ENCODE peak calls at places on chromosomes 6 and 20, in six cellular contexts. A is astrocyte of the spinal cord, V is heart left ventricle, I is hepatocyte, T is breast epithelium, C is upper lobe of right lung. S is an unnamed sample.

GRCh38 chr6:84569882-84570281 is 194.5 kb downstream of the TBX18 start:
- DNase-seq in V (no peak), C (no peak), A (no peak), I (no peak), T (no peak), S (no peak)

GRCh38 chr20:25487306-25487705 is 79.8 kb downstream of the GINS1 start:
- DNase-seq in I (no peak), T (no peak), C (no peak), A (no peak), V (no peak), S (no peak)

GRCh38 chr6:57147955-57148858 is 23.9 kb upstream of the BAG2 start:
- DNase-seq in I (no peak), V (no peak), C (no peak), A (no peak), T (no peak), S (no peak)

GRCh38 chr20:1294497-1294896 is 28.4 kb downstream of the SNPH start:
- DNase-seq in A (no peak), T (no peak), C (peak; percentile 57), V (no peak), I (no peak), S (no peak)

GRCh38 chr6:133393891-133394290 is 152.7 kb downstream of the EYA4 start:
- DNase-seq in C (no peak), A (no peak), I (no peak), T (no peak), V (no peak), S (no peak)

GRCh38 chr6:40397287-40398033 is 189.7 kb downstream of the LRFN2 start:
- DNase-seq in A (no peak), V (no peak), I (no peak), T (no peak), C (no peak), S (no peak)

GRCh38 chr6:12327391-12327790 is 37.2 kb downstream of the EDN1 start:
- DNase-seq in C (no peak), T (no peak), V (no peak), A (peak; percentile 36), I (no peak), S (peak; percentile 78)

GRCh38 chr20:266604-267562 is 9.4 kb downstream of the DEFB132 start:
- DNase-seq in T (peak; percentile 50), V (peak; percentile 90), C (peak; percentile 95), A (peak; percentile 71), I (peak; percentile 93), S (no peak)

GRCh38 chr20:19012671-19013070 is 199.1 kb downstream of the SCP2D1 start:
- DNase-seq in C (no peak), I (no peak), T (no peak), V (no peak), A (no peak), S (no peak)

GRCh38 chr20:59752101-59752586 is 147.8 kb downstream of the PHACTR3 start:
- DNase-seq in T (no peak), I (no peak), A (no peak), V (peak; percentile 78), C (no peak), S (no peak)

GRCh38 chr20:45337367-45338120 is 10.7 kb downstream of the SDC4 start:
- DNase-seq in V (peak; percentile 68), I (peak; percentile 77), T (peak; percentile 91), C (peak; percentile 83), A (peak; percentile 93), S (no peak)

DNA sequence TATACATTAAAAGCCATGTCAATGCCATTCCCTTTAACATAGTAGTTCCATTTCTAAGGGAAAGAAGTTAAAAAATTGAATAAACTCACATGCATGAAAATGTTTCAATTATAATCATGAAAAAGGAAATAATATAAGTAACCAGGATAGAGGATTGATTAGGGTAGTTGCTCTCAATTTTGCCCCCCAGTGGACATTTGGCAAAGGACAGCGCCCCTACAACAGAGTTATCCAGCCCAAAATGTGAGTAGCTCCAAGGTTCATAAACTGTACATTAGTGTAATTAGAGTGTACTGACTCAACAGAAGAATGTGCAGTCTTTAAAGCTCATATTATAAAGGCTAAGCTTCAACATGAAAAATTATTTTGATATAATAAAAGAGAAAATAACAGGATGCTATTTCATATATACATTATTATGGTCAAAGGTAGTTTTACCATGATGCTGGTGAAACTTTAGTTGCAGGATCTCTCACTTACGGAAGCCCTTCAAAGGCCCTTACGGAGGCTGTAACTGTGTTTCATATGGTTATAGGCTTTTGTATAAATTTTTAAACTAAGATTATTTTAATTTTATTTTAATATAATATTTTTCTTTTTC is 403.4 kb downstream of the PLCB1 start:
- DNase-seq in I (no peak), A (no peak), V (no peak), T (no peak), C (no peak), S (no peak)
- TF ChIP-seq CTCF in I (peak; percentile 31), A (peak; percentile 66), V (peak; percentile 29), T (no peak), C (peak; percentile 29), S (peak; percentile 79)

DNA sequence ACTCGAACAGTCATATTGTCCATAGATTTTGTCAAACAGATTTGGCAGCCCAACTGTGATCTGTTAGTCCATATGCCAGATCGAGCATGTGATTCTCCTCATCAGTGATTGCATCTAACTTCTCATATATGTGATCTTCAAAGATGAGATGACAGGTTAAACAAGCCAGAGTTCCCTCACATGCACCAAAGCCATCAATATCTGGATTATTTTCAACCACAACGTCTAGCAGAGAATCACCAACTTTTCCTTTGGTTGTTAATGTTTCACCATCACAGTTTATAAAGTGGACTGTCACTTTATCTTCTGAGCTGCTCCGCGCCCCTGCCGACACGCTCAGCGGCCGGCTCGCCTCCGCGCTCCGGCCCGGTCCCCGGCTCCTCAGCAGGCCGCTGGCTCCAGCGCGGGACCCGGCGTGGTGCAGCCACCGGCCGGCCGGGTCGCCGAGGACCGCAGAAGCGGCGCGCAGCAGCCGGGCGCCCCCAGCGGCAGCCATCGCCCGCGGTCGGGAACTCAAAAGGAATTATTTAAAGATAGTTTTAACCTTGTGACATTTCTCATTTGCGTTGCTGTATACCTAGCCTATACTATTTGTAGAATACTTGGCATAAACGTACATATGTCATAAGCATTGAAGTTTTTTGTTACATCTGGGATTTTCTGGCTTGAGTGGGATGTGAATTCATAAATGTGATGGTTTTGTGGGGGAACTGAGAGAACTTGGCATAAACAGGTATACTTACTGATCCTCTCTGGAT is 40.1 kb upstream of the DYNLRB1 start:
- DNase-seq in A (peak; percentile 23), I (peak; percentile 22), C (peak; percentile 78), V (peak; percentile 73), T (no peak), S (no peak)
- H3K4me3 ChIP-seq in A (no peak overlapping the region), I (no peak overlapping the region), C (no peak overlapping the region), V (no peak overlapping the region), T (no peak overlapping the region), S (no peak overlapping the region)

DNA sequence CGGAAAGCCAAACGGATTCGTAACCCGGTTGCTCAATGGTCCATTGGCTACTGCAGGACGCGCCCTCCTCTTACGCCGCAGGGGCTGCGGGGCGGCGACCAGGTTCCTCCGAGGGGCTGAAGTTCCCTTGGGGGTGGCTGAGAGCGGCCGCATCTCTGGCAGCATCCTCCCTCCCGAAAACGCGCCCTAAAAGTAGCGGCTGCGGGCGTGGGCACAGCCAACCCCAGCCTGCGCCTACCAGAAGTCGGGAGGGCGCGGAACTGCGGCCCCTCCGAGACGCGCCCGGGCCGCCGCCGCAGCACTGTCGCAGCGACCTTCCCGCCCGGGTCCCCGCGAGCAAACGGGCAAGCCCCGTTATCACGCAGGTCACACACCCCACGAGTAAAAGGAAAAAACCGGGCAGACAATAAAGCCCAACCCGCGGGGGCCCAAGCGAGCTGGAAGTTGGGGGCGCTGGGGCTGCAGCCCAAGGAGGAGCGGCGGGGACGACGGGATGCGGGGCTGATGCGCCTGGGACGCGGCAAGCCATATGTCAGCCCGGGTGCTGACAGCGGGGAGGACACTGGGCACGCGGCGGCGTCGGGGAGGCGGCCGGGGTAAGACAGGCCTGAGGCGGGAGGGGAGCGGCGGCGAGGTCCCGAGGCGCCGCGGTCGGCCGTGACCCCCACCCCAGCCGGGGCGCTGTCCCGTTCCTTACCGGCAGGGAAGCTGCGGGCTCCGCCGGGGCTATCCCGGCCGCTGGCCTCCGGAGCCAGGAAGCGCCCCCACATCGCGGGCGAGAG is 700 bp downstream of the CEP85L start:
- DNase-seq in C (peak; percentile 72), T (no peak), I (peak; percentile 66), A (peak; percentile 58), V (peak; percentile 79), S (no peak)
- TF ChIP-seq CTCF in C (peak; percentile 20), T (no peak), I (peak; percentile 5), A (peak; percentile 4), V (peak; percentile 5), S (no peak)

DNA sequence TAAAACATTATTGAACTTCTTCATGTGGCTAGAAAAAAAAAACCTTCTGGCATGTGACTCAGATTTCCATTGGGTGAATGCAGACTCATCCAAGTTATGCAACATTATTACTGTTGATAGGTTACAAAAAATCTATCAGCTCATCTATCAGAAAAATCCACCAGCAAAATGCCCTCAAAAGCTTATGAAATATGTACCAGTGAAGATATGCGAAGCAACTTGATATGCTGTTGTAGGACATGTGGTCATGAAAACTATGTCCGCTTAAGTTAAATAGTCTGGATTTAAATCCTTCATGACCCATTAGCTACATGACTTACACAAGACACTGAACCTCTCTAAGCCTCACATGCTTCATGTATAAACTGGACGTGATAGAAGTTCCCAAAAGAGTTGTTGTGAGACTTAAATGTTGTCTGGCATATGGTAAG is 12.4 kb upstream of the BFSP1 start:
- DNase-seq in T (no peak), C (no peak), A (peak; percentile 78), V (no peak), I (peak; percentile 39), S (no peak)
- H3K4me3 ChIP-seq in T (no peak overlapping the region), C (no peak overlapping the region), A (no peak overlapping the region), V (no peak overlapping the region), I (no peak overlapping the region), S (no peak overlapping the region)

GRCh38 chr20:8216375-8217200 is 84.5 kb downstream of the PLCB1 start:
- DNase-seq in C (no peak), T (no peak), V (no peak), I (no peak), A (no peak), S (no peak)

GRCh38 chr20:8212286-8212685 is 80.2 kb downstream of the PLCB1 start:
- DNase-seq in A (no peak), V (no peak), C (no peak), I (no peak), T (no peak), S (no peak)

GRCh38 chr20:8213270-8213669 is 81.2 kb downstream of the PLCB1 start:
- DNase-seq in C (no peak), T (no peak), V (no peak), I (no peak), A (no peak), S (no peak)

GRCh38 chr20:8215516-8215915 is 83.5 kb downstream of the PLCB1 start:
- DNase-seq in A (peak; percentile 58), C (no peak), V (no peak), I (no peak), T (no peak), S (no peak)

DNA sequence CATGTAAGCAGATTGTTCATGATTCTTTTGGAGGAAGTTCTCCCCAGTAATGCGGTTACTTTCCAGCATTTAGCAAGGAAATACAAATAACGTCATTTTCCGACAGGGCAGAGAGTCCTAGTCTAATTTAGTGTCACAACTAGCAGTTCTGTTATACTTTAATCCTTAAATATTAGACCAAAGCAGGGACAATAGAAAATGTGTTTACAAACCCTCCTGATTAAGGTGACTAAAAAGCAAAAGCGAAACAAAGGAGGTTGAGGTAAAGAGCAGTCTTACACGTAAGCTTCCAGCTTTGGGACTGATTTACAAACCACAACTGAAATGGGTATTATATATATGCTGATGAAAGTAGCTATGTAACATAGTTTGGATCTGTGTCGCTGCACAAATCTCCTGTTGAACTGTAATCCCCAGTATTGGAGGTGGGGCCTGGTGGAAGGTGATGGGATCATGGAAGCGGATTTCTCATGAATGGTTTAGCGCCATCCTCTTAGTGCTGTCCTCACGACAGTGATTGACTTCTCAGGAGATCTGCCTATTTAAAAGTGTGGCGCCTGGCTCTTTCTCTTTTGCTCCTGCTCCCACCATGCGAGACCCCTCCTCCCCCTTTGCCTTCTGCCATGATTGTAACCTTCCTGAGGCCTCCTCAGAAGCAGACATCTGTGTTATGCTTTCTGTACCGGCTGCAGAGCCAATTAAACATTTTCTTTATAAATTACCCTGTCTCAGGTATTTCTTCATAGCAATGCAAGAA is 81.9 kb downstream of the PLCB1 start:
- DNase-seq in V (no peak), I (no peak), C (no peak), T (no peak), A (no peak), S (no peak)
- TF ChIP-seq CTCF in V (no peak), I (no peak), C (no peak), T (no peak), A (no peak), S (no peak)